ENCODE peak calls at places on chromosomes 5 and 9, in eight cellular contexts. One of them, this sample, is unnamed.

GRCh38 chr9:18982246-18982589 is 50.8 kb downstream of the SAXO1 start:
- DNase-seq in GM12864: no peak
- DNase-seq in IMR-90: no peak
- DNase-seq in mucosa of descending colon: no peak
- DNase-seq in cardiac fibroblast: no peak
- DNase-seq in WERI-Rb-1: no peak
- DNase-seq in PC-3: peak
- DNase-seq in osteocyte: no peak
- DNase-seq in this sample: no peak

GRCh38 chr5:154421868-154422267 is 23.9 kb upstream of the SAP30L start:
- DNase-seq in WERI-Rb-1: peak
- DNase-seq in GM12864: no peak
- DNase-seq in osteocyte: peak
- DNase-seq in PC-3: peak
- DNase-seq in mucosa of descending colon: no peak
- DNase-seq in IMR-90: peak
- DNase-seq in cardiac fibroblast: no peak
- DNase-seq in this sample: no peak

GRCh38 chr5:78647838-78648358 is 674 bp downstream of the LHFPL2 start:
- DNase-seq in IMR-90: peak
- DNase-seq in PC-3: peak
- DNase-seq in GM12864: no peak
- DNase-seq in osteocyte: peak
- DNase-seq in WERI-Rb-1: peak
- DNase-seq in mucosa of descending colon: peak
- DNase-seq in cardiac fibroblast: peak
- DNase-seq in this sample: peak

GRCh38 chr9:123544007-123544827 is 188.2 kb downstream of the CRB2 start:
- DNase-seq in PC-3: peak
- DNase-seq in GM12864: no peak
- DNase-seq in osteocyte: no peak
- DNase-seq in WERI-Rb-1: peak
- DNase-seq in cardiac fibroblast: peak
- DNase-seq in IMR-90: peak
- DNase-seq in mucosa of descending colon: no peak
- DNase-seq in this sample: peak

GRCh38 chr5:149801307-149801985 is 71.3 kb downstream of the PPARGC1B start:
- DNase-seq in osteocyte: no peak
- DNase-seq in cardiac fibroblast: no peak
- DNase-seq in PC-3: no peak
- DNase-seq in IMR-90: no peak
- DNase-seq in WERI-Rb-1: peak
- DNase-seq in GM12864: no peak
- DNase-seq in mucosa of descending colon: no peak
- DNase-seq in this sample: no peak

GRCh38 chr9:78213696-78214095 is 22.2 kb upstream of the CEP78 start:
- DNase-seq in mucosa of descending colon: no peak
- DNase-seq in cardiac fibroblast: peak
- DNase-seq in GM12864: no peak
- DNase-seq in PC-3: peak
- DNase-seq in IMR-90: no peak
- DNase-seq in osteocyte: no peak
- DNase-seq in WERI-Rb-1: no peak
- DNase-seq in this sample: no peak

GRCh38 chr5:139699352-139699751 is 51.2 kb downstream of the CXXC5 start:
- DNase-seq in osteocyte: no peak
- DNase-seq in cardiac fibroblast: no peak
- DNase-seq in WERI-Rb-1: no peak
- DNase-seq in GM12864: no peak
- DNase-seq in mucosa of descending colon: peak
- DNase-seq in PC-3: no peak
- DNase-seq in IMR-90: no peak
- DNase-seq in this sample: no peak

GRCh38 chr9:97487107-97487506 is 14.4 kb upstream of the TMOD1 start:
- DNase-seq in cardiac fibroblast: no peak
- DNase-seq in osteocyte: no peak
- DNase-seq in IMR-90: peak
- DNase-seq in mucosa of descending colon: no peak
- DNase-seq in PC-3: peak
- DNase-seq in WERI-Rb-1: no peak
- DNase-seq in GM12864: no peak
- DNase-seq in this sample: no peak

GRCh38 chr5:40483316-40483715 is 196.4 kb upstream of the PTGER4 start:
- DNase-seq in IMR-90: no peak
- DNase-seq in cardiac fibroblast: peak
- DNase-seq in WERI-Rb-1: no peak
- DNase-seq in GM12864: no peak
- DNase-seq in PC-3: peak
- DNase-seq in mucosa of descending colon: no peak
- DNase-seq in osteocyte: no peak
- DNase-seq in this sample: no peak

GRCh38 chr5:113202904-113203716 is 226.5 kb downstream of the DCP2 start:
- DNase-seq in mucosa of descending colon: no peak
- DNase-seq in cardiac fibroblast: peak
- DNase-seq in osteocyte: no peak
- DNase-seq in IMR-90: peak
- DNase-seq in PC-3: no peak
- DNase-seq in WERI-Rb-1: peak
- DNase-seq in GM12864: no peak
- DNase-seq in this sample: no peak

GRCh38 chr5:180820788-180821321 is 18.2 kb upstream of the MGAT1 start:
- DNase-seq in mucosa of descending colon: no peak
- DNase-seq in IMR-90: peak
- DNase-seq in WERI-Rb-1: no peak
- DNase-seq in GM12864: peak
- DNase-seq in PC-3: no peak
- DNase-seq in cardiac fibroblast: no peak
- DNase-seq in osteocyte: no peak
- DNase-seq in this sample: peak

GRCh38 chr9:90966475-90967150 is 165.0 kb downstream of the SYK start:
- DNase-seq in PC-3: peak
- DNase-seq in cardiac fibroblast: no peak
- DNase-seq in mucosa of descending colon: no peak
- DNase-seq in GM12864: no peak
- DNase-seq in WERI-Rb-1: no peak
- DNase-seq in osteocyte: no peak
- DNase-seq in IMR-90: peak
- DNase-seq in this sample: no peak

GRCh38 chr5:59591162-59591561 is 302.4 kb downstream of the PDE4D start:
- DNase-seq in mucosa of descending colon: no peak
- DNase-seq in PC-3: peak
- DNase-seq in IMR-90: no peak
- DNase-seq in WERI-Rb-1: no peak
- DNase-seq in cardiac fibroblast: no peak
- DNase-seq in GM12864: no peak
- DNase-seq in osteocyte: no peak
- DNase-seq in this sample: no peak

DNA sequence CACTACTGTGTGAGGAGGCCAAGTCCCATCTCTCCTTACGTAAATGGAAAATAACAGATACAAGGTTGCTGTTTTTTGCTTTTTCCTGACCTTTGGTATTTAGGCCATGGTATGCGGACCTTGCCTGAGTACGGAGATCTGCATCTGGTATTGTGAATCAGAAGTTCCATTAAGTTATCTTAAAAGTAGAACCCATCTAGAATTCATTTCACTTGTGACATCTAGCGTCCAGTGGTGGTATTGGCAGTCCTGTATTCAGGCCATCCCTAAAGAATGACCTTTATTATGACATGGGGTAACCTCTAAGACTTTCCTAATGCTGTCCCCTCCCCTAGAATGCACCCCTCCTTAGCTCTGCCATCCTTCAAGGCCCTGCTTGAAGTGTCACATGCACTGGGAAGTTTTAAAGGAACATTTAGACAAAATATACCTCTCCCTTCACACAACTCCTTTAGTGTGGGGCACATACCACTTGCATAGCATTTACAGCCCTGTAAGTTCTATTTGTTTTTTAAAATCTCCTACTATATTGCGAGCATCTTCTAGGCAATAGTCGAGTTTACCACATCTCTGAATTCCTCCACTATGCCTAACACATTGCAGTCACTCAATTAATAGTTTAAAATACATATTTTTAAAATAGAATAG is 1.9 kb upstream of the SPDL1 start:
- DNase-seq in WERI-Rb-1: peak
- DNase-seq in IMR-90: peak
- DNase-seq in mucosa of descending colon: no peak
- DNase-seq in GM12864: no peak
- DNase-seq in cardiac fibroblast: peak
- DNase-seq in osteocyte: no peak
- DNase-seq in PC-3: peak
- DNase-seq in this sample: peak
- TF ChIP-seq CTCF in WERI-Rb-1: peak
- TF ChIP-seq CTCF in IMR-90: peak
- TF ChIP-seq CTCF in mucosa of descending colon: peak
- TF ChIP-seq CTCF in GM12864: peak
- TF ChIP-seq CTCF in cardiac fibroblast: peak
- TF ChIP-seq CTCF in osteocyte: peak
- TF ChIP-seq CTCF in PC-3: peak
- TF ChIP-seq CTCF in this sample: peak

GRCh38 chr5:124230456-124230855 is 516.0 kb downstream of the ZNF608 start:
- DNase-seq in WERI-Rb-1: no peak
- DNase-seq in osteocyte: no peak
- DNase-seq in PC-3: no peak
- DNase-seq in mucosa of descending colon: no peak
- DNase-seq in IMR-90: no peak
- DNase-seq in cardiac fibroblast: no peak
- DNase-seq in GM12864: no peak
- DNase-seq in this sample: no peak

GRCh38 chr5:124234022-124234899 is 512.2 kb downstream of the ZNF608 start:
- DNase-seq in IMR-90: no peak
- DNase-seq in cardiac fibroblast: no peak
- DNase-seq in PC-3: no peak
- DNase-seq in osteocyte: no peak
- DNase-seq in WERI-Rb-1: no peak
- DNase-seq in GM12864: no peak
- DNase-seq in mucosa of descending colon: no peak
- DNase-seq in this sample: no peak

GRCh38 chr5:124232517-124232916 is 513.9 kb downstream of the ZNF608 start:
- DNase-seq in mucosa of descending colon: no peak
- DNase-seq in WERI-Rb-1: no peak
- DNase-seq in osteocyte: no peak
- DNase-seq in GM12864: no peak
- DNase-seq in IMR-90: no peak
- DNase-seq in cardiac fibroblast: no peak
- DNase-seq in PC-3: no peak
- DNase-seq in this sample: no peak

GRCh38 chr5:124231794-124232193 is 514.6 kb downstream of the ZNF608 start:
- DNase-seq in osteocyte: no peak
- DNase-seq in GM12864: no peak
- DNase-seq in cardiac fibroblast: no peak
- DNase-seq in PC-3: no peak
- DNase-seq in IMR-90: no peak
- DNase-seq in WERI-Rb-1: no peak
- DNase-seq in mucosa of descending colon: no peak
- DNase-seq in this sample: no peak

DNA sequence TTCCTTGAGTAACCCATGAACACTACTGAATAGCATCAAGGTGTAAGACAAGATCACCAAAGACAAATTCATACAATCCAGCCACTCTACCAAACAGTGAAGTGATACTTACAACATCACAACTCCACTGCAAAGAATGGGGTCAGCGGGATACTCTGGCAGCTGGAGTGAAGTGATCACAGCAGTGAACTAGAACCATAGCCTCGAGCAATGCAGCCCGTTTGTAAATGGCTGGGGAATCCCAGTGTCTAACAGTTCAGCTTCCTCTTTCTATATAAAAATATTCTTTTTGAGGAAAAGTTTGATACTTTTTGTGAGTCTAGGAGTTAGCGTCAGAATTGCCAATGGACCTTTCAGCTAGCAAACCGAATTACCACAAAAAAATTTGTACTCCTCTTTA is 515.2 kb downstream of the ZNF608 start:
- DNase-seq in GM12864: no peak
- DNase-seq in WERI-Rb-1: no peak
- DNase-seq in mucosa of descending colon: no peak
- DNase-seq in PC-3: no peak
- DNase-seq in IMR-90: no peak
- DNase-seq in cardiac fibroblast: no peak
- DNase-seq in osteocyte: no peak
- DNase-seq in this sample: no peak
- TF ChIP-seq CTCF in GM12864: no peak
- TF ChIP-seq CTCF in WERI-Rb-1: no peak
- TF ChIP-seq CTCF in mucosa of descending colon: no peak
- TF ChIP-seq CTCF in PC-3: no peak
- TF ChIP-seq CTCF in IMR-90: no peak
- TF ChIP-seq CTCF in cardiac fibroblast: no peak
- TF ChIP-seq CTCF in osteocyte: no peak
- TF ChIP-seq CTCF in this sample: no peak

DNA sequence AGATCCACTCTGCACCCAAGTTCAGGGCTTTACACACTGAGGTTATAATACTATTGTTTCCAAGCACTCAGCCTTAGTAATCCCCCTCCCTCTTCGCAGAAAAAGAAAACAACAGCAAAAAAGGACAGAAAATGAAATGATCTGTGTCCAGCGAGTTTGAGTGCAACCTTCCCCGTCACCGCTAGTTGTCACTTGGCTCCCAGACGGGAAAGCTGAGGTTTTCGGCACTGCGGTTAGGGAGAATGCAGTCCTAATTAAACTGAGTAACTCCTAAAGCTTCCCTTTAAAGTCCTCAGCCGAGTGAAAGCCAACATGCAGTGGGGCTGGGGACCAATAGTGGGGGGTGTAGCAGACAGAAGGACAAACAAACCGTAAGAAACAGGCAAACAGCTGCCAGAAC is 786 bp downstream of the GLRA1 start:
- DNase-seq in IMR-90: no peak
- DNase-seq in mucosa of descending colon: no peak
- DNase-seq in WERI-Rb-1: peak
- DNase-seq in osteocyte: no peak
- DNase-seq in PC-3: peak
- DNase-seq in cardiac fibroblast: no peak
- DNase-seq in GM12864: no peak
- DNase-seq in this sample: no peak
- TF ChIP-seq CTCF in IMR-90: peak
- TF ChIP-seq CTCF in mucosa of descending colon: no peak
- TF ChIP-seq CTCF in WERI-Rb-1: peak
- TF ChIP-seq CTCF in osteocyte: no peak
- TF ChIP-seq CTCF in PC-3: peak
- TF ChIP-seq CTCF in cardiac fibroblast: peak
- TF ChIP-seq CTCF in GM12864: peak
- TF ChIP-seq CTCF in this sample: no peak

DNA sequence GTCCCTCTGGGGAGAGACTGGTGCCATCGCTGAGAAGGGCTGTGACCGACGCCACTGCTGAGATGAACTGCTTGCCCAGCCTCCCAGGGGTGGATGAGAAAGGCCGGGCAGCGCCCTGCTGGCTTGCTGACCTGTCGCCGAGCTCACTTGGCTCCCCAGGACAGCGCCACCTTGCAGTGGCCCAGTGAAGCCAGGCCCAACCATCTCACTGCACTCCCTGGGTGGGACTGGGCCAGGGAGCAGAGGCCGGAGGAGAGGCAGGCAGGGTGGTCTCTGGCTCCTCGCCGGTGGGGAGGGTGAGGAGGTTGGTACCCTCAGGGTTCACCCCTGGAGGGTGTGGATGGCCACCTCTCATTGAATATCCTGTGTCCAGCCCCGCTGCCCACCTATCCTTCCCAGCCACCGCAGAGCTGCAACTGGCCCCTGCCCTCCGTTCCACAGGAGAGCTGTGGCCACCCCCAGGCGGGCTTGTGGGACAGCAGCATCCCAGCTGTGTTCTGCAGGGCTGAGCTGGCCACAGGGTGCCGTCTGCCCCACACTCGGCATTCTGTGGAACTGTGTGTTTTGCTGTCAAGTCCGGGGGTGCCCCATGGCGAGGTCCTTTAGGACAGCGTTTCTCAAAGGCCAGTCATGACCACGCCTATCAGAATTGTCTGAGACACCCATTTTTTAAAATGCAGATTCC is 41.0 kb upstream of the FCN2 start:
- DNase-seq in GM12864: no peak
- DNase-seq in PC-3: no peak
- DNase-seq in cardiac fibroblast: no peak
- DNase-seq in WERI-Rb-1: peak
- DNase-seq in IMR-90: no peak
- DNase-seq in mucosa of descending colon: peak
- DNase-seq in osteocyte: no peak
- DNase-seq in this sample: no peak
- TF ChIP-seq CTCF in GM12864: no peak
- TF ChIP-seq CTCF in PC-3: no peak
- TF ChIP-seq CTCF in cardiac fibroblast: no peak
- TF ChIP-seq CTCF in WERI-Rb-1: peak
- TF ChIP-seq CTCF in IMR-90: no peak
- TF ChIP-seq CTCF in mucosa of descending colon: no peak
- TF ChIP-seq CTCF in osteocyte: no peak
- TF ChIP-seq CTCF in this sample: no peak